ENCODE peak calls at places on chromosomes 7 and 10, in four cellular contexts. F is GM23248, C is SJSA1, D is heart right ventricle. A is an unnamed sample.
A peak's percentile ranks its signal among the peaks of the same experiment; 100 is the strongest.

GRCh38 chr7:45119550-45119949 is 8.1 kb upstream of the TBRG4 start:
- DNase-seq in C (no peak), F (no peak), D (no peak), A (no peak)

GRCh38 chr7:106064836-106065559 is 47.1 kb downstream of the SYPL1 start:
- DNase-seq in D (peak; percentile 80), F (peak; percentile 99), C (peak; percentile 69), A (peak; percentile 70)

GRCh38 chr7:42678315-42678714 is 233.6 kb downstream of the C7orf25 start:
- DNase-seq in F (peak; percentile 54), D (no peak), C (no peak), A (no peak)

GRCh38 chr7:124651136-124651535 is 114.5 kb downstream of the GPR37 start:
- DNase-seq in D (no peak), C (no peak), F (no peak), A (no peak)

GRCh38 chr7:129327076-129327475 is 102.2 kb downstream of the AHCYL2 start:
- DNase-seq in F (no peak), C (no peak), D (no peak), A (no peak)

GRCh38 chr10:77269163-77269562 is 368.4 kb downstream of the KCNMA1 start:
- DNase-seq in D (no peak), F (no peak), C (no peak), A (no peak)

GRCh38 chr10:52703898-52704297 is 68.7 kb downstream of the MBL2 start:
- DNase-seq in D (no peak), C (no peak), F (peak; percentile 16), A (no peak)

GRCh38 chr7:6579446-6579845 is 2.2 kb downstream of the ZDHHC4 start:
- DNase-seq in D (no peak), C (no peak), F (peak; percentile 54), A (no peak)

GRCh38 chr10:110013615-110014293 is 6.0 kb downstream of the ADD3 start:
- DNase-seq in F (peak; percentile 54), C (no peak), D (no peak), A (no peak)

GRCh38 chr7:95578299-95578855 is 17.9 kb downstream of the PDK4 start:
- DNase-seq in F (no peak), C (no peak), D (no peak), A (no peak)

GRCh38 chr7:100351657-100352058 is 6.3 kb upstream of the PILRB start:
- DNase-seq in D (no peak), F (no peak), C (no peak), A (no peak)

GRCh38 chr10:101569465-101569837 is 18.6 kb downstream of the POLL start:
- DNase-seq in C (no peak), D (no peak), F (peak; percentile 31), A (no peak)

GRCh38 chr10:80165173-80165572 is 32.6 kb downstream of the PLAC9 start:
- DNase-seq in C (no peak), D (no peak), F (peak; percentile 57), A (no peak)

GRCh38 chr10:103125323-103126267 is 67.5 kb downstream of the NT5C2 start:
- DNase-seq in D (no peak), F (no peak), C (no peak), A (no peak)

DNA sequence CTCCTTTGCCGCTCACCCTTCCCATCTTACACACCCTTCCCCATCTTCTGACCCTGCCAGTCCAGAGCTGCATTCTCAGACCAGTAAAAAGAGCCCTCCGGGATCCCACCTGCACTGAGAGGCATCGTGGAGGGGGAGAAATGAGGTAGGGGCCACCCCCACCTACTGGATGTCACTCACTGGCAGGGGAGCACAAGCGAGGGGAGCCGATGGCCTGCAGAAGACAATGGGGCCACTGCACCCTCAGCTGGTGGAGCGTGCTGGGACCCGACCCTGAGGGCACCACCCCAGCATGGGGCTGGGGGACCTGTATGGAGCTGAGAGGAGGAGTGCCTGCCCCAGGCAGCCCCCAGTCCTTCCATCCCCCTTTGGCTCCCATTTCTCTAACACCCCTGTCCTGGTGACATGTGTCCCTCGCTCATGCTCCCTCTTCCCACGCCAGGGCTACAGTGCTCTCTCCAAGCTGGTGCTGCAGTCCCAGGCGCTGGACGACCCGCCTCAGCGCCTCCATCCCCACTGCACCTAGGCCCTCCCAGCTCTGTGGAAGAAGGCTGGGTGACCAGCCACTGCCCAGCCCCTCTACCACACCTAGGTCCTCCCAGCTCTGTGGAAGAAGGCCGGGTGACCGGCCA is 49.8 kb downstream of the RASGEF1A start:
- DNase-seq in D (peak; percentile 3), F (no peak), C (no peak), A (no peak)
- H3K27me3 ChIP-seq in D (no peaks in the 10 kb centered on the region), F (no peaks in the 10 kb centered on the region), C (no peaks in the 10 kb centered on the region), A (peaks cover 28% of the 10 kb centered on the region)

GRCh38 chr10:97633921-97634320 is 621 bp upstream of the MORN4 start:
- DNase-seq in D (no peak), C (no peak), F (peak; percentile 52), A (no peak)
- H3K4me3 ChIP-seq in D (peak overlapping the region; percentile 67), C (peak overlapping the region; percentile 66), F (peak overlapping the region; percentile 89), A (no peak overlapping the region)

GRCh38 chr10:51501396-51501795 is 198.0 kb downstream of the CSTF2T start:
- DNase-seq in F (peak; percentile 63), D (no peak), C (no peak), A (no peak)
- H3K27ac ChIP-seq in F (no peak overlapping the region), D (no peak overlapping the region), C (no peak overlapping the region), A (no peak overlapping the region)

GRCh38 chr7:80896856-80897598 is 21.8 kb downstream of the SEMA3C start:
- DNase-seq in C (peak; percentile 65), D (no peak), F (peak; percentile 59), A (no peak)
- H3K27me3 ChIP-seq in C (no peaks in the 10 kb centered on the region), D (no peaks in the 10 kb centered on the region), F (no peaks in the 10 kb centered on the region), A (no peaks in the 10 kb centered on the region)

GRCh38 chr7:26863504-26864308 is 684 bp downstream of the SKAP2 start:
- DNase-seq in F (peak; percentile 52), D (no peak), C (no peak), A (no peak)
- H3K4me3 ChIP-seq in F (peak overlapping the region; percentile 94), D (peak overlapping the region; percentile 57), C (peak overlapping the region; percentile 56), A (peak overlapping the region; percentile 90)

GRCh38 chr7:40583653-40584424 is 449.0 kb downstream of the SUGCT start:
- DNase-seq in F (no peak), D (no peak), C (no peak), A (no peak)
- H3K27ac ChIP-seq in F (no peak overlapping the region), D (peak overlapping the region; percentile 50), C (no peak overlapping the region), A (no peak overlapping the region)

GRCh38 chr7:157475095-157475494 is 138.3 kb downstream of the DNAJB6 start:
- DNase-seq in D (no peak), C (no peak), F (no peak), A (no peak)

GRCh38 chr7:157474685-157475084 is 137.9 kb downstream of the DNAJB6 start:
- DNase-seq in F (peak; percentile 27), C (no peak), D (no peak), A (no peak)

GRCh38 chr7:157476654-157477549 is 140.1 kb downstream of the DNAJB6 start:
- DNase-seq in D (no peak), F (no peak), C (no peak), A (no peak)

GRCh38 chr7:157476201-157476600 is 139.4 kb downstream of the DNAJB6 start:
- DNase-seq in F (no peak), C (no peak), D (no peak), A (no peak)

GRCh38 chr7:157475601-157476000 is 138.8 kb downstream of the DNAJB6 start:
- DNase-seq in F (no peak), C (no peak), D (no peak), A (no peak)
- H3K27me3 ChIP-seq in F (no peaks in the 10 kb centered on the region), C (no peaks in the 10 kb centered on the region), D (no peaks in the 10 kb centered on the region), A (no peaks in the 10 kb centered on the region)

DNA sequence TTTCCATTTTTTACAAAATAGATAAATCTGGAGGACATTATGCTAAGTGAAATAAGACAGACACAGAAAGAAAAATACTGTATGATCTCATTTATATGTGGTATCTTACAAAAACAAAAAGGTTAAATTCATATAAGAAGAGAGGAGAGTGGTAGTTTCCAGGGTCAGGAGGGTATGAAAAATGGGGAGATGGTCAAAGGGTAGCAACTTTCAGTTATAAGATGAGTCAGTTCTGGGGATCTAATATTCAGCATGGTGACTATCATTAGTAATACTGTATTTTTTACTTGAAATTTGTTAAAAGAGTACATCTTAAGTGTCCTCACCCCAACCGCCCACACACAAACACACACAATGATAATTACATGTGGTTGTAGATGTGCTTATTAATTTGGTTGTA is 1250.1 kb downstream of the SORCS1 start:
- DNase-seq in F (no peak), C (no peak), D (no peak), A (no peak)
- H3K4me3 ChIP-seq in F (no peak overlapping the region), C (no peak overlapping the region), D (no peak overlapping the region), A (no peak overlapping the region)

DNA sequence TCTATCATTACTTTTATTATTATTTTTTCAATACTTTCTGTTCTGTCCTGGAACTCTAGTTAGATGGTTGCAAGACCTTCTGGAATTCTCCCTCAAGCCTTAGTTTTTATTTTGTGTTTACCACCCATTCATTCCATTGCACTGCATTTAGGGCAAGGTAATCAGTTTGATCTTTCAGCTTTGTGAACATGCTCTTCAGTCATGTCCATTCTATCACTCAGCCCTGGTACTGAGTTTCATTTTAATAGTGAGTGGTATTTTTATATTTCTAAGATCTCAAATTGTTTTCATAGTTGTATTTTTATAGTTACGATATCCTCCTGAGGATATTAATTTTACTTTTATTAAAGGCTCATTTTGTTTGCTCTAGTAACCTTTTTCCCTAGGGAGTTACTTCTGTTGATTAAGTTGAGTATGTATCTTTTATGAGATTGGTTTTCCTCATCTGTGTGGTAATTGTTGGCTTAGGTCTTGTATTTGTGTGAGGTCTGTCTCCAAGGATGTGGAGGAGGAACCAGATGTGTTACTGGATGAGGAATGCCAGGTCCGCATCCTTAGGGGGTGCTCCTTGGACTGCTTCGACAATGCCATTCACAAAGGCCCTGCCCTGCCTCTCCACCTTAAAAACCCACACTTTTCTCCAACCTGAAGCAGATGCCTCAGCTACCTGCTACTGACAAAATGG is 46.7 kb upstream of the RAB18 start:
- DNase-seq in D (no peak), F (no peak), C (no peak), A (no peak)
- H3K27ac ChIP-seq in D (no peak overlapping the region), F (no peak overlapping the region), C (no peak overlapping the region), A (no peak overlapping the region)

GRCh38 chr10:1732501-1733123 is 4.7 kb downstream of the ADARB2 start:
- DNase-seq in C (no peak), F (no peak), D (no peak), A (no peak)
- H3K27me3 ChIP-seq in C (peaks cover 77% of the 10 kb centered on the region), F (no peaks in the 10 kb centered on the region), D (peaks cover 76% of the 10 kb centered on the region), A (no peaks in the 10 kb centered on the region)

A was measured in AG04450.